ENCODE peak calls at places on chromosome 2, in six cellular contexts. H, C, O, V, U and Q are unnamed samples.

GRCh38 chr2:232937278-232937906 is 67.3 kb downstream of the SNORC start:
- DNase-seq in H (no peak), C (no peak), O (no peak), V (no peak), U (no peak), Q (peak)

GRCh38 chr2:197037863-197038398 is 111.4 kb upstream of the PGAP1 start:
- DNase-seq in H (no peak), C (no peak), O (no peak), V (no peak), U (no peak), Q (no peak)

GRCh38 chr2:28357948-28358667 is 34.5 kb upstream of the FOSL2 start:
- DNase-seq in H (no peak), C (no peak), O (no peak), V (no peak), U (no peak), Q (no peak)

GRCh38 chr2:196170681-196171247 is 614 bp downstream of the STK17B start:
- DNase-seq in H (peak), C (no peak), O (no peak), V (peak), U (peak), Q (peak)

GRCh38 chr2:145769053-145769716 is 1249.3 kb upstream of the ZEB2 start:
- DNase-seq in H (no peak), C (no peak), O (no peak), V (no peak), U (no peak), Q (no peak)

GRCh38 chr2:47724221-47724981 is 58.5 kb upstream of the MSH6 start:
- DNase-seq in H (no peak), C (no peak), O (no peak), V (peak), U (no peak), Q (peak)

GRCh38 chr2:11688222-11689069 is 18.5 kb upstream of the NTSR2 start:
- DNase-seq in H (peak), C (peak), O (peak), V (peak), U (peak), Q (peak)

GRCh38 chr2:171159326-171160118 is 1.2 kb downstream of the TLK1 start:
- DNase-seq in H (no peak), C (peak), O (peak), V (peak), U (peak), Q (peak)

GRCh38 chr2:147091448-147091847 is 753.4 kb upstream of the ACVR2A start:
- DNase-seq in H (no peak), C (no peak), O (no peak), V (no peak), U (no peak), Q (no peak)

GRCh38 chr2:207394812-207395534 is 134.8 kb upstream of the CREB1 start:
- DNase-seq in H (peak), C (peak), O (no peak), V (no peak), U (no peak), Q (peak)

GRCh38 chr2:102619414-102620319 is at the start of gene SLC9A2:
- DNase-seq in H (peak), C (no peak), O (no peak), V (no peak), U (no peak), Q (no peak)

GRCh38 chr2:8515390-8515761 is 166.5 kb upstream of the ID2 start:
- DNase-seq in H (no peak), C (no peak), O (no peak), V (peak), U (peak), Q (no peak)

GRCh38 chr2:203782262-203782976 is 76.0 kb downstream of the CD28 start:
- DNase-seq in H (no peak), C (no peak), O (no peak), V (no peak), U (peak), Q (peak)

GRCh38 chr2:152025678-152026287 is 73.1 kb downstream of the CACNB4 start:
- DNase-seq in H (peak), C (peak), O (peak), V (peak), U (peak), Q (peak)

GRCh38 chr2:86807462-86808275 is 17.0 kb upstream of the CD8A start:
- DNase-seq in H (peak), C (no peak), O (peak), V (peak), U (no peak), Q (peak)

GRCh38 chr2:37896319-37896718 is 28.8 kb upstream of the RMDN2 start:
- DNase-seq in H (no peak), C (no peak), O (no peak), V (no peak), U (no peak), Q (no peak)

GRCh38 chr2:155418753-155419152 is 720.3 kb downstream of the KCNJ3 start:
- DNase-seq in H (no peak), C (no peak), O (no peak), V (no peak), U (no peak), Q (no peak)

GRCh38 chr2:140643761-140644187 is 1487.0 kb downstream of the LRP1B start:
- DNase-seq in H (no peak), C (no peak), O (no peak), V (no peak), U (no peak), Q (peak)

GRCh38 chr2:140650825-140651224 is 1480.0 kb downstream of the LRP1B start:
- DNase-seq in H (no peak), C (no peak), O (no peak), V (no peak), U (no peak), Q (peak)

DNA sequence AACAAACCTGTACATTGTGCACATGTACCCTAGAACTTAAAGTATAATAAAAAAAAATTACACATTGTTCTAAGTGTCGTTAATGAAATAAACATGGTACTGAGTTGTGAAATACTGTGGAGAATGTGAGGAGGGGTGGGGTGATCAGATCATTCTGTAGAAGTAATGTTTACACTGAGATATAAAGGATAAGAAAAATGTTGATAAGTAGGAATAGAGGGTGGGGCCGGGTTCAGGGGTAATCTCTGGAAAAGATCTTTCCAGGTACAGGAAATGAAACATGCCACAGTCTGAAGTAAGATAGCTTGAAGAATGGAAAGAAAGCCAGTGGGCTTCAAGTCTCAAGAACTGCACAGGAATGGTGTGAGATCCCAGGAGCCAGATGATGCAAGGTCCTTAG is 1482.4 kb downstream of the LRP1B start:
- DNase-seq in H (no peak), C (no peak), O (no peak), V (no peak), U (no peak), Q (no peak)
- TF ChIP-seq CTCF in H (no peak), C (no peak), O (no peak), V (no peak), U (no peak), Q (no peak)

GRCh38 chr2:26455037-26455800 is 22.7 kb downstream of the OTOF start:
- DNase-seq in H (no peak), C (no peak), O (no peak), V (peak), U (no peak), Q (no peak)

GRCh38 chr2:26456701-26457224 is 21.2 kb downstream of the OTOF start:
- DNase-seq in H (no peak), C (peak), O (no peak), V (peak), U (no peak), Q (peak)

GRCh38 chr2:26454561-26455001 is 23.3 kb downstream of the OTOF start:
- DNase-seq in H (no peak), C (no peak), O (no peak), V (peak), U (no peak), Q (no peak)

GRCh38 chr2:26457241-26457666 is 20.7 kb downstream of the OTOF start:
- DNase-seq in H (no peak), C (no peak), O (no peak), V (peak), U (no peak), Q (no peak)

DNA sequence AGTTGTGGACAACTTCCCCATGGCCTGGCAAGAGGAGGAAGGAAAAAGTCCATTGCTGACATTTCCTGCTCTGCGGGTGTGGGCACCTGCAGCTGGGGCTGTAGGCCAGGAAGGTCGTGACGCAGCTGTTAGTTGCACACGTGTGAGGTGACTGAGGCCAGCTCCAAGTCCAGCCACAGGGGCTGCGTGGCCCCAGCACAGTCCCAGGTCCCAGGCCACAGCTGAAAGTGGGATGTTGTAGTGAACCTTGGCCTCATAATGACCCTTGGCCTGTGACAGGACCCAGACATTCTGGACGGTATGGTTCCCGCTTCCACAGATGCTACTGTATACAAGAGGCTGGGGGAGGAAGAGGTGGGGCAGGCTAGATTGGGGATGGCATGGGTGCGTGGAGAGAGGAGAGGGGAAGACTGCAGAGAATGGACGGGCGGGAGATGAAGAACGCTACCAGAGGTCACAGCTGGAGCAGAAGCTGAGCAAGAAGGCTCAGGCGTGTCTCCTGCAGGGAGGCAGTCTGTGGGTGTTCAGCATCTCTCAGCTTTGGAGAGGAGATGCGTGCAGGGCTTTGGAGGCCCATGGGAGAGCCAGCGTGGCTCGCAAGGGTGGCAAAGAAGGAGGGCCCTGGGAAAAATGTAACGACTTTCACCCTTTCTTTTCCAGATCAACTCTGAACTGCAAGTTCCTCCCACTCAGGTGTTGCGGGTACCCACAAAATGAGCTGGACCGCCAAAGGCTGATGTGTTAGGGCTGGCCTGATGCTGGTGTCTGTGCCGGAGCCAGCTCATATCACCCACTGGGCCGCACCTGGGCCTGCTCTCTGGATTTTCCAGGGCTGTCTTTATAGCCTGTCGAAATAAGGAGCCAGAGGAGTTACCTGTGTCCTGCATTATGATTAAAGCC is 21.9 kb downstream of the OTOF start:
- DNase-seq in H (no peak), C (peak), O (no peak), V (peak), U (no peak), Q (no peak)
- H3K27ac ChIP-seq in H (no peak), C (no peak), O (no peak), V (peak), U (no peak), Q (no peak)

DNA sequence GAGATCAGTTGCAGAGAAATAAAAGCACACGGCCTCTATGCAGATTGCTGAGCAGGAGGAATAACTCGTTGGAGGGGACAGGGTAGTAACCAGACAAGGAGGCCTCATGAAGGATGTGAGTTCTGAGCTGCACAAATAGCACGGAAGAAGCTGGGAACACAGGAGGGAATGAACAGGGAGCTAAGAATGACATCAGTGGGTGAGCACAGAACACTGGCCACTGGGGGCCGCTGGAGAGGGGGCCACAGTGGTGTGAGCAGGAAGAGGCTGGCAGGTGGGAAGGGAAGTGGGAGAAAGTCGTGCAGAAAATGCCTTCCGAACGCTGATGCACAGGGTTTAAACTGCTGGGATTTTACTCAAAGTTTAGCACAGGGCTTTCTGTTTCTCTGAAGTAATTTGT is 61.0 kb downstream of the ZAP70 start:
- DNase-seq in H (no peak), C (no peak), O (no peak), V (no peak), U (no peak), Q (peak)
- TF ChIP-seq CTCF in H (peak), C (no peak), O (no peak), V (no peak), U (peak), Q (peak)

GRCh38 chr2:191038241-191038725 is 24.3 kb upstream of the STAT1 start:
- DNase-seq in H (no peak), C (no peak), O (no peak), V (no peak), U (no peak), Q (peak)

GRCh38 chr2:191036365-191036764 is 22.4 kb upstream of the STAT1 start:
- DNase-seq in H (no peak), C (no peak), O (no peak), V (no peak), U (no peak), Q (no peak)

GRCh38 chr2:191038741-191039140 is 24.8 kb upstream of the STAT1 start:
- DNase-seq in H (no peak), C (no peak), O (no peak), V (no peak), U (no peak), Q (no peak)

GRCh38 chr2:191039616-191040015 is 25.6 kb upstream of the STAT1 start:
- DNase-seq in H (no peak), C (no peak), O (no peak), V (no peak), U (no peak), Q (no peak)

DNA sequence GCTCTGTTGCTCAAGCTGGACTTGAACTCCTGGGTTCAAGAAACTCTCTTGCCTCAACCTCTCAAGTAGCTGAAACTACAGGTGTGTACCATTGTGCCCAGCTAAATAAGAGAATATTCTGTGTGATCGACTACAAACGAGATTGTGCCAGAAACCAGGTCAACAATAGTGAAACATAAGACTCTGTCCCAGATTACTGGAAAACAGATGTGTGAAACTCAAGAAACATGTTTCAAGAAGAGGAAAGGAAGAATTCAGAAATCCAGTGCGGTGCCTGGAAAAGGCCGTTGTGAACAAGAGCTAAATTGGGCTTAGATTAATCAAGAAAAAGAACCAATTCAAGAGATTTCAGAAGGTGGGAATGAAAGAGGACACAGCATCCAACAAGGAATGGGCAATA is 23.4 kb upstream of the STAT1 start:
- DNase-seq in H (no peak), C (no peak), O (no peak), V (no peak), U (no peak), Q (no peak)
- H3K27ac ChIP-seq in H (no peak), C (no peak), O (no peak), V (peak), U (no peak), Q (no peak)

DNA sequence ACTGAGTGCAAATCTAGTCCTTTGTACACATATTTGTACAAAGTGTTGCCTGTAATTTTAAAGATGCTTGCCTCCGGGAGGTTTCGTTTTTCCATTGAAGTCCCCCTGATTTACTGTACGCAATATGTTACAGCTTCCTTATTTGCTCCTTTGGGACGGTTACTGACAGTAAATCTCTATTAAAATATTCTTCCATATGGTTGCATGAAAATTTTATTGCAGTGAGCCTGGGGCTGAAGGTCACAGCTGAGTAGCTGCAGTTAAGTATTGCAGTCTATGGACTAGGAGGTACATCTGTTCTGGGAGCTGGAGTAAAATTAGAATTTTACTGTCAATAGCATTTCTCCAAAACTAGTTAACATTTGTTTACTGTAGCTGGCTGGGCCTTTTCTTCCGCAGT is 119.2 kb downstream of the ETAA1 start:
- DNase-seq in H (no peak), C (no peak), O (no peak), V (no peak), U (no peak), Q (no peak)
- TF ChIP-seq CTCF in H (no peak), C (no peak), O (no peak), V (no peak), U (no peak), Q (no peak)

GRCh38 chr2:168649562-168649961 is 152.9 kb upstream of the NOSTRIN start:
- DNase-seq in H (no peak), C (no peak), O (no peak), V (no peak), U (no peak), Q (no peak)
- H3K27ac ChIP-seq in H (no peak), C (no peak), O (no peak), V (no peak), U (peak), Q (no peak)